ENCODE peak calls at places on chromosomes 11 and 22, in four cellular contexts. L, M, S and V are unnamed samples. For H3K4me1, the result is how much of the 10 kb centered on the place peaks cover.

GRCh38 chr11:126695293-126695692 is 305.3 kb downstream of the KIRREL3 start:
- DNase-seq in M (no peak), S (peak), L (no peak), V (no peak)

GRCh38 chr11:60766547-60766946 is 9.9 kb downstream of the MS4A15 start:
- DNase-seq in S (no peak), L (no peak), M (no peak), V (no peak)

GRCh38 chr11:19676508-19677379 is 35.9 kb upstream of the NAV2 start:
- DNase-seq in M (no peak), S (no peak), L (no peak), V (no peak)

GRCh38 chr11:57491371-57492061 is 24.0 kb downstream of the SLC43A1 start:
- DNase-seq in S (peak), M (no peak), L (no peak), V (peak)

GRCh38 chr11:18222814-18223421 is 13.7 kb downstream of the SAA4 start:
- DNase-seq in M (no peak), S (no peak), L (no peak), V (no peak)

GRCh38 chr22:22933807-22934542 is 46.4 kb downstream of the IGLL5 start:
- DNase-seq in L (no peak), M (no peak), S (no peak), V (no peak)

GRCh38 chr11:66617148-66617814 is 851 bp downstream of the RBM14 start:
- DNase-seq in L (no peak), S (peak), M (peak), V (no peak)

GRCh38 chr11:34065505-34066203 is 14.1 kb downstream of the CAPRIN1 start:
- DNase-seq in M (no peak), L (peak), S (peak), V (peak)

GRCh38 chr11:69199583-69200295 is 44.0 kb downstream of the SMIM38 start:
- DNase-seq in S (no peak), M (no peak), L (no peak), V (peak)

GRCh38 chr11:16096336-16096735 is 260.0 kb downstream of the SOX6 start:
- DNase-seq in L (peak), M (no peak), S (peak), V (no peak)

GRCh38 chr11:125263268-125263790 is 98.8 kb downstream of the PKNOX2 start:
- DNase-seq in M (no peak), L (peak), S (peak), V (peak)

GRCh38 chr11:13119928-13120520 is 110.9 kb downstream of the RASSF10 start:
- DNase-seq in S (peak), L (no peak), M (peak), V (no peak)

GRCh38 chr22:26536056-26536761 is 23.9 kb upstream of the TFIP11 start:
- DNase-seq in L (no peak), M (peak), S (no peak), V (no peak)

GRCh38 chr11:61325649-61326414 is 7.1 kb downstream of the DDB1 start:
- DNase-seq in S (no peak), M (no peak), L (no peak), V (no peak)

GRCh38 chr11:79393362-79394043 is 47.3 kb downstream of the TENM4 start:
- DNase-seq in S (peak), M (peak), L (no peak), V (peak)

GRCh38 chr11:47724041-47724729 is 9.0 kb upstream of the AGBL2 start:
- DNase-seq in L (peak), M (peak), S (peak), V (peak)

GRCh38 chr11:35343033-35343598 is 76.2 kb downstream of the SLC1A2 start:
- DNase-seq in L (no peak), M (no peak), S (no peak), V (no peak)

GRCh38 chr22:35728639-35729308 is 11.1 kb downstream of the APOL5 start:
- DNase-seq in M (peak), L (no peak), S (no peak), V (no peak)
- H3K4me2 ChIP-seq in M (no peak), L (no peak), S (no peak), V (no peak)

GRCh38 chr11:502288-503178 is 4.5 kb downstream of the RNH1 start:
- DNase-seq in M (no peak), L (no peak), S (no peak), V (no peak)
- H3K9ac ChIP-seq in M (no peak), L (no peak), S (peak), V (no peak)

DNA sequence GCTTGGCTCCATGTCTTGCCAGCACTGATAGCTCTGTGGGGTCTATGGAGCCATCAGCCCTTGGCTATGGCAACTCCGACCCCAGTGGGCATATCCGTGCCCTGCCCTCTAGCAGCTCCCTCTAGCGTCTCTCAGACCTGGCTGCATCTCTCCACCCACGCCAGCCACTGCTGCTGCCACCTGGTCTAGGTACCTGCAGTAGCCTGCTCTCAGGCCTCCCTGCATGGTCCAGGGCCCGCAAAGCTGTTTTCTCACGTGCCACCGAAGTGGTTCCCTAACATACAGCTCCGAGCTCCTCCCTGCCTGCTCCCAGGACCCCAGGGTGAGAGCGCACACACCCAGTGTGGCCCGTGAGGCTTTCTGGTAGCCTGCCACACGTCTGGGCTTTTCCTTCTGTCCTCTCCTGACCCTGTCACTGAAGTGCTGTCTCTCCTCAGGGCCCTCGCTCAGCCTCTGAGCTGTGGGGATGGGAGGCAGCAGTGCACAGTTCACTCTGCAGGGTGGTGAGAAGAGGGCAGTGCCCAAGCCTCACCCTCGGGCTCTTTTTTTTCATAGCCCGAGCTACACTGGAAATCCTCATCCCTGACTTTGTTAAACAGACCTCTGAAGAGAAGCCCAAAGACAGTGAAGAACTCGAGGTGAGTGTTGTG is 14.2 kb downstream of the DGCR8 start:
- DNase-seq in S (no peak), L (no peak), M (no peak), V (no peak)
- H3K4me1 ChIP-seq in S (under half), L (under half), M (under half), V (under half)

GRCh38 chr22:38327805-38328204 is 10.6 kb upstream of the CSNK1E start:
- DNase-seq in M (peak), L (peak), S (peak), V (no peak)
- H3K4me2 ChIP-seq in M (peak), L (peak), S (peak), V (no peak)

DNA sequence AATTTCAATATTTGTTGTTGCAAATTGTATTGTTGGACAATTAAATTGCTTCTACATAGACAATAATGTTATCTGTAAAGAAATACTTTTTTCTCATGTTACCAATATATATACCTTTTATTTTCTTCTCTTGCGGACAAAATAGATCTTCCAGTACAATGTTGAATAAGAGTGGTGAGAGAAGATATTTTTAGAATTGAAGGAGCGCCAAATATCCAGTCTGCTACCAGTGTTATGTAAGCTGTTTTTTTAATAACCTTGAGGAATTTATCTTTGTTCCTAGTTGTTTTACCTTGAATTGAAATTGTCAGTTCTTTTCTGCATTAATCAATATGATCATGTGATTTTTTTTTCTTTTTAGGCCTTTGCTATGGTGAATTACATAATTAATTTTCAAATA is 1702.5 kb upstream of the RAG2 start:
- DNase-seq in S (no peak), M (no peak), L (no peak), V (no peak)
- H3K9ac ChIP-seq in S (no peak), M (no peak), L (no peak), V (no peak)

DNA sequence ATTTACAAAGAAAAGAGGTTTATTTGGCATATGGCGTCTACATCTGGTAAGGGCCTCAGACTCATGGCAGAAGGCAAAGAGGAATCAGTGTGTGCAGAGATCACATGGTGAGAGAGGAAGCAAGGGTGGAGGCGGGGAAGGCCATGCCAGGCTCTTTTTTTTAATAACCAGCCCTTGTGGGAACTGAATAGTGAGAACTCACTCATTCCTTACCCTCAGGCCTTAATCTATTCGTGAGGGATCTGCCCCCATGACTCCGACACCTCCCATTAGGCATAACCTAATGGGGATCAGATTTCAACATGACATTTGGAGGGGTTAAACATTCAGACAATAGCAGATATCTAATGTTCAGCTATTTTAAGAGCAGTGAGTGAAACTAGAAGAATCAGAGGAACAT is 55.7 kb downstream of the ATM start:
- DNase-seq in M (no peak), S (no peak), L (peak), V (peak)
- H3K4me1 ChIP-seq in M (under half), S (under half), L (under half), V (under half)

DNA sequence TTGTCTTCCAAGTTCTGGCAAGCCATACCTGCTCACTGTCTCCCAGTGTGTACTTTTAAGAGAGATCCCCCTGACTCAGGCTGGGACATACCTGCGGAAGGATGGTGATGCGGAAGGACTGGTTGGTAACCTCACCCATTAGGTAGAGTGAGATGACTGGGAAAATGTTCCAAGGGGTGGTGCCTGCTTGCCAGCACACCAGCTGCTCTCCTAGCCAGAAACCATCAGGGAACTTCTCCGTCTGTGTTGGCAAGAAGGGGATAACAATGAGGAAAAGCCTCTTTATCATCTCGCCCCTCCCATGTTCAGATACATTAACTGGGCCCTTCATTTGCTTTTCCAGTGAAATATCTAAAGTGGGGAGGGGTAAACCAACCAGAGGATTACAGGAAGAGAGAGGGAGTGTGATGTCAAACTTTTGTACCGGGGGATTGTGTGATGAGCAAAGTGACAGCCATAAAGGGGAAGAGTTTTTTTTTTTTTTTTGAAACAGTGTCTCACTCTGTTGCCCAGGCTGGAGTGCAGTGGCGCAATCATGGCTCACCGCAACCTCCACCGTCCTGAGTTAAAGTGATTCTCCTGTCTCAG is at the start of gene BACE1-AS:
- DNase-seq in M (no peak), S (no peak), L (no peak), V (no peak)
- H3K4me2 ChIP-seq in M (no peak), S (no peak), L (no peak), V (no peak)

GRCh38 chr11:119696378-119697157 is 32.4 kb downstream of the NECTIN1 start:
- DNase-seq in M (no peak), S (no peak), L (no peak), V (no peak)
- H3K9ac ChIP-seq in M (no peak), S (no peak), L (no peak), V (no peak)

DNA sequence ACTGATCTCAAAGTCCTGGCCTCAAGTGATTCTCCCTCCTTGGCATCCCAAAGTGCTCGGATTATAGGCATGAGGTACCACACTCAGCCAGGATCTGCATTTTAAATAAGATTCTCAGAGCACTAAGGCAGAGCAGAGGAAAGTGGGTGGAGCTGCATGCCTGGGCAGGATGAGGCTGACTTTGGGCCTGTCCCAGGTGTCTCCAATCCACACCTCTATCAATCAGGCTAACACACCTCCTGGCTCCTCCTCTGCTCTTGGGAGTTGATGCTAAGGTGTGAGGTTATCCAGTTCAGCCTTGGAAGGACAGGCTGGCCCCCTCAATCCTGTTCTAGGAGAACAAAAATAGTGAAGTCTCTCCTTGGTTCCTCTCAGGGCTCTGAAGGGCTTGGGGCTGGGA is 30.2 kb upstream of the P2RY2 start:
- DNase-seq in L (no peak), M (no peak), S (no peak), V (peak)
- H3K4me1 ChIP-seq in L (under half), M (half or more), S (under half), V (under half)